ENCODE peak calls at places on chromosomes 11 and 22, in nine cellular contexts. Y is breast epithelium, M is A549, A is body of pancreas, C is stomach, I is ovary, X is upper lobe of left lung, N is suprapubic skin, V is IMR-90. S is an unnamed sample. For H3K4me1, the result is how much of the 10 kb centered on the place peaks cover.

GRCh38 chr11:36280531-36280930 is 8.7 kb downstream of the COMMD9 start:
- DNase-seq in Y (no peak), M (no peak), A (no peak), C (no peak), I (no peak), X (no peak), N (no peak), V (peak), S (no peak)

GRCh38 chr11:117924631-117925170 is 4.5 kb downstream of the TMPRSS13 start:
- DNase-seq in Y (no peak), M (no peak), A (no peak), C (no peak), I (no peak), X (no peak), N (no peak), V (no peak), S (no peak)

GRCh38 chr11:45216901-45217300 is 69.2 kb downstream of the SYT13 start:
- DNase-seq in Y (no peak), M (no peak), A (no peak), C (no peak), I (no peak), X (no peak), N (no peak), V (peak), S (no peak)

GRCh38 chr22:19035474-19036228 is 86.6 kb downstream of the DGCR2 start:
- DNase-seq in Y (no peak), M (no peak), A (no peak), C (peak), I (no peak), X (no peak), N (peak), V (no peak), S (no peak)

GRCh38 chr11:66818231-66818955 is 24.8 kb upstream of the RCE1 start:
- DNase-seq in Y (no peak), M (no peak), A (no peak), C (no peak), I (no peak), X (no peak), N (no peak), V (peak), S (no peak)

GRCh38 chr11:72584933-72585597 is 89.2 kb downstream of the PDE2A start:
- DNase-seq in Y (no peak), M (no peak), A (no peak), C (no peak), I (no peak), X (no peak), N (peak), V (no peak), S (no peak)

GRCh38 chr11:48093795-48094642 is 113.7 kb downstream of the PTPRJ start:
- DNase-seq in Y (no peak), M (no peak), A (peak), C (no peak), I (no peak), X (no peak), N (no peak), V (peak), S (no peak)

GRCh38 chr11:115297330-115297729 is 206.9 kb downstream of the CADM1 start:
- DNase-seq in Y (no peak), M (no peak), A (no peak), C (no peak), I (no peak), X (no peak), N (no peak), V (no peak), S (no peak)

GRCh38 chr11:74255741-74256369 is 55.6 kb downstream of the P4HA3 start:
- DNase-seq in Y (no peak), M (peak), A (peak), C (peak), I (peak), X (no peak), N (no peak), V (peak), S (peak)

GRCh38 chr11:15027011-15027410 is 46.4 kb upstream of the CALCB start:
- DNase-seq in Y (no peak), M (no peak), A (no peak), C (no peak), I (no peak), X (no peak), N (no peak), V (no peak), S (no peak)

GRCh38 chr22:17922925-17923898 is 101.1 kb downstream of the MICAL3 start:
- DNase-seq in Y (no peak), M (no peak), A (peak), C (no peak), I (no peak), X (no peak), N (no peak), V (peak), S (no peak)

GRCh38 chr11:118938491-118939411 is 13.0 kb upstream of the BCL9L start:
- DNase-seq in Y (no peak), M (no peak), A (no peak), C (no peak), I (no peak), X (no peak), N (no peak), V (peak), S (no peak)

GRCh38 chr11:111260761-111261160 is 15.2 kb downstream of the POU2AF2 start:
- DNase-seq in Y (no peak), M (no peak), A (no peak), C (no peak), I (no peak), X (no peak), N (no peak), V (no peak), S (no peak)

GRCh38 chr22:44268431-44269116 is 44.2 kb downstream of the SHISAL1 start:
- DNase-seq in Y (no peak), M (no peak), A (no peak), C (no peak), I (no peak), X (no peak), N (no peak), V (no peak), S (no peak)

GRCh38 chr11:12472401-12473065 is 95.2 kb downstream of the PARVA start:
- DNase-seq in Y (no peak), M (no peak), A (no peak), C (no peak), I (no peak), X (no peak), N (no peak), V (no peak), S (no peak)

GRCh38 chr11:62669420-62670161 is 1.9 kb upstream of the UQCC3 start:
- DNase-seq in Y (no peak), M (no peak), A (peak), C (no peak), I (no peak), X (no peak), N (no peak), V (no peak), S (no peak)
- H3K27ac ChIP-seq in Y (no peak), M (no peak), A (peak), C (peak), I (no peak), X (no peak), N (no peak), V (no peak), S (no peak)

DNA sequence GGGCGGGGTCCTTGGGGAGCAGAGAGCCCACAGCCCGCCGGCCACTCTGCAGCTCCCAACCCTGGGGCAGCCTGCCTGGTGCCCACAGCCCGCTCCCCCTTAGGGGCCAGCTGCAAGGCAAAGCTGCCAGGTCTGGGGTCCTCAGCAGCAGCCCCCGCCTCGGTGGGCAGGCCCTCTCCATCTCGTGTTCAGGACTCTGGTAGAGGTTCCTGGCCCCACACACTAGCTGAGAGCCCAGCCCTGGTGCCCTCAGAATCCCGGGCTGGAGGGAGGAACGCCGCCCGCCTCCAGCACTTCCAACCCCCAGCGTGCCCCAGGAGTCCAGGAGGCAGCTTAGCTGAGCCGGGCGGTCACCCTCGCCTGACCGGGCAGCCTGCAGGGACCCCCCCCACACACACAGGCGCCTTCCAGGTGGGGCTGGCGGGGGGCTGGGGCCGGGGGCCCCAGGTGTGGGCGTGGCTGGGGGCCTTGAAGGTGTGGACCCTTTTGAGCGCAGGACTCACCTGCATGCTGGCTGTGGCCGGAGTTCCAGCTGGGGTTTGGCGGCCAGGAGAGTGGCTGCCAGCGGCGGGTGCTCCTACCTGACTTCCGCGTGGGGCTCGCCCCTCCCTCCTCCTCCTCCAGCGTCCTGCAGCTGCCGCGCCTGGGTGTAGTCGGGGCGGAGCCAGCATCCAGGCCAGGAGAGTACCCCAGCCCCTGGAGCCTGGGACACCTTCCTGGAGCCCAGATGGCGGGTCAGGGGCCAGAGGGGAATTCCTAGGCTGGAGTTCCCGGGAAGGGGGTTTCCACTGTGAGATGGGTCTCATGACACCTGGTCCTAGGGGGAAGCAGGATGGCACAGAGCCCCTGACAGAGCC is at the start of gene ANO9:
- DNase-seq in Y (peak), M (no peak), A (peak), C (peak), I (no peak), X (no peak), N (no peak), V (no peak), S (no peak)
- TF ChIP-seq POLR2A in Y (no peak), M (no peak), A (peak), C (no peak), I (no peak), X (no peak), N (no peak), V (no peak), S (no peak)

DNA sequence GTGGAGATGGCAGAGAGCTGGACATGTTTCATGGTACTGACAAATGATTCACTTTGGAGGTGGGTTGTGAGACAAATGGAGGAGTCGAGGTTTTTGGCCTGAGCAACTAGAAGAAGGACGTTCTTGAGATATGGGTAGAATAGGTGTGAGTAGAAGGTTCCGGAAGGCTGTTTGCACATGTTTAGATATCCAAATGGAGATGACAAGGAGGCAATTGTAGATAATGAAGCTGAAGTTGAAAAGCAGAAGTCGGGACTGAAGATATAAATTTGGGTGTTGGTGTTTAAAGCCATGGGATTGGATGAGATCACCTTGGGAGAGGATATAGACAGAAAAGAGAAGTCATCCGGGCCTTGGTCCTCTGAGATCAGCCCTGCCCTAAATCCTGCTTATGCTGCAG is 75.5 kb upstream of the CD44 start:
- DNase-seq in Y (no peak), M (no peak), A (no peak), C (no peak), I (no peak), X (no peak), N (no peak), V (no peak), S (no peak)
- H3K4me1 ChIP-seq in Y (under half), M (under half), A (under half), C (under half), I (under half), X (under half), N (under half), V (under half), S (under half)

GRCh38 chr22:50002791-50003190 is 9.8 kb downstream of the IL17REL start:
- DNase-seq in Y (no peak), M (no peak), A (no peak), C (no peak), I (no peak), X (no peak), N (no peak), V (peak), S (no peak)
- H3K27ac ChIP-seq in Y (no peak), M (no peak), A (no peak), C (no peak), I (no peak), X (no peak), N (no peak), V (no peak), S (no peak)

DNA sequence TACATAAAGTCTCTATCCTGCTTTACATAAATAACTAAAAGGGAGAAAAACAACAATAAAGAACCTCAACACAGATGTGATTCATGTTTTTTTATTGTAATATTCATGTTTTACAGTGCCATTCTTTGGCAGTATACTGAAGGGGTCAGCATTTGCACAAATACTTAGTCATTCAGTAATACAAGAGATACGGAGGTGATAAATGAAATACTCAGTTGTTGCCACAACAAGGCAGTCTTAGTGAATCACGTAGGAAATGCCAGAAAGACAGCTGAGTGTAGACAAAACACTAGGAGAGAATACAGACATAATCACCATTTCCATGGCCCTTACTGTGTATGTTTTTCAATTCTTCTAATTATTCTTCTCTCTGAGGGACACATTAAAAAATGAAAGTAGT is 910.4 kb downstream of the METTL15 start:
- DNase-seq in Y (no peak), M (peak), A (no peak), C (no peak), I (no peak), X (no peak), N (no peak), V (peak), S (no peak)
- TF ChIP-seq POLR2A in Y (no peak), M (no peak), A (no peak), C (no peak), I (no peak), X (no peak), N (no peak), V (no peak), S (no peak)

DNA sequence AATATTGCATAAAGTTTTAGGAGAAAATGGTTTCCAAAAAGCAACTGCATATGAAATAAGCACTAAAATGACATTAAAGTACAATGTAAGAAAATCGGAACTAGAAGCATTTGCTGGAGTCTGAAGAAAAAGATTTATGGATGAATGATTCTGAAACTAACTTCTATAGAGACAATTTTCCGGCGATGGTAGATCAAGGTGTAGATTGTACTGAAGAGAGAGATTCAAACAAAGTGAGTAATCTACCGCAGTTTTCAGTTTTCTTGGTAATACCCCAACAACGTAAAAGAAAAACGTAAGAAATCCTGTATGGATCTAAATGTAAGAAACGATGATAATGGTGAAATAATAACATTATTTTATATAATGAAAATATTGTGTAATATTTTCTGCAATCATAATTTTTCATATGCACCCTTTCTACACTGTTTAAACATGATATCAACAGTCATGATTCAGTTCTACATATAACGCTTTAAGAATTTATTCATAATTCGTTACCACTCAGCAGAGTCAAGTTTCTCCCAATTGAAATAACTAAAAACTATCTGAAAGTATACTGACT is 1.8 kb upstream of the CDPF1 start:
- DNase-seq in Y (no peak), M (no peak), A (no peak), C (no peak), I (no peak), X (no peak), N (no peak), V (no peak), S (no peak)
- H3K4me1 ChIP-seq in Y (under half), M (under half), A (under half), C (under half), I (under half), X (under half), N (under half), V (under half), S (under half)

DNA sequence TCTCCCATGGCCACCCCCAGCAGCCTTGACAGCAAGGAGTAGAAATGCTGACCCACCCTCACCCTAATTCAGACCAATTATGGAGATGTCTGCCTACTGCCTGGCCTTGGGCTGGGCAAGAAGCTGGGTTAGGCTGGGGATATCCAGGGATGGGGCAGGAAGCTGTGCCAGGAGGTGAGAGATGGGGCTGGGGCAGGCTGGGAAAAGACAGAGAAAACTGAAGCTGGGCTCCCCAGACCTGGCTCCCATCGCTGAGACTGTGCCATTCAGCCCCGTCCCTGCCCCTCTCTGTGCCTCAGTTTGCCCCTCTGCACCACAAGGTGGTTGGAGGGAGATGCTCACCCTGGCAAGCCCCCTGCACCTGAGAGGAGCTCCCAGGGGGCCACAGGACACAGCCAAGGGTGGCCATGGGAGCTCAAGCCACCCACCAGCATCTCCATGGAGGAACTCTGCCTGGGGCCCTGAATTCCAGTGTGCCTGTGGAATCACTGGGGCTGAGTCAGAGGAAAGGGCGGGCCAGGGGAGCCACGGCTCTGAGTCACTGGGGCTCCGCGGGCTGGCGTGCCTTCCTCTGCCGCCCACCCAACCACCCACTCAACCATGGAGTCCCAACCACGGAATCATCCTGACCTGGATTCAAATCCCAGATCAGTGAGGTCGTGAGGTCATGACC is 6.0 kb upstream of the CARD10 start:
- DNase-seq in Y (no peak), M (peak), A (no peak), C (no peak), I (no peak), X (no peak), N (no peak), V (peak), S (no peak)
- H3K27ac ChIP-seq in Y (peak), M (peak), A (no peak), C (no peak), I (no peak), X (no peak), N (no peak), V (peak), S (peak)

GRCh38 chr22:35299217-35299716 is 427 bp upstream of the TOM1 start:
- DNase-seq in Y (no peak), M (no peak), A (no peak), C (no peak), I (no peak), X (no peak), N (no peak), V (no peak), S (no peak)

GRCh38 chr22:35305525-35306070 is 5.9 kb downstream of the TOM1 start:
- DNase-seq in Y (no peak), M (no peak), A (no peak), C (no peak), I (no peak), X (no peak), N (no peak), V (no peak), S (no peak)

GRCh38 chr22:35303029-35303624 is 3.4 kb downstream of the TOM1 start:
- DNase-seq in Y (no peak), M (no peak), A (no peak), C (no peak), I (no peak), X (no peak), N (peak), V (no peak), S (no peak)

GRCh38 chr22:35301370-35301874 is 1.7 kb downstream of the TOM1 start:
- DNase-seq in Y (no peak), M (peak), A (peak), C (no peak), I (no peak), X (no peak), N (peak), V (peak), S (no peak)

GRCh38 chr22:35299717-35300497 is at the start of gene TOM1:
- DNase-seq in Y (peak), M (peak), A (peak), C (peak), I (peak), X (peak), N (peak), V (peak), S (peak)
- TF ChIP-seq POLR2A in Y (peak), M (peak), A (peak), C (no peak), I (peak), X (peak), N (peak), V (peak), S (peak)

DNA sequence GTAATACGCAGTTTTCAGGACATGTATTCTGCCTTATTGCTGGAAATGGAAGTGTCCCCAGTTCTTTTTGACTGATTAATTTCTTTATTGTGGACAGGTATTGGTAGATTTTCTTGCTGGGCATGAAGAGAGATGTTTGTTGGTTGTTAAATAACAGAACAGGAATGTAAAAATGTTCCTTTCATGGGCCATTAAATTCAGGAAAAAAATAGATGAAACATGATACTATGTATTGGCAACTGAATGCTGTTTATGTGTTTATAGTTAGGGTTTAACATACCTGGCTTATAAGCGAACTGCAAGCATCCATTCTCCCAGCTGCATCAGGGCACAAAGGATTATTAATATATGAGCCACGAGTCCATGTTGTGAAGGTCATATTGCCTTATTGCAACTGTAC is 368.4 kb downstream of the NELL1 start:
- DNase-seq in Y (no peak), M (no peak), A (no peak), C (no peak), I (no peak), X (no peak), N (no peak), V (no peak), S (no peak)
- H3K4me1 ChIP-seq in Y (under half), M (under half), A (under half), C (under half), I (under half), X (under half), N (under half), V (under half), S (under half)